ENCODE peak calls at places on chromosomes 5 and 9, in seven cellular contexts. One of them, this sample, is unnamed.

GRCh38 chr5:135236187-135236835 is 162.7 kb downstream of the MACROH2A1 start:
- DNase-seq in NAMALWA: no peak
- DNase-seq in stimulated activated CD8-positive, alpha-beta memory T cell treated with anti-CD3 and anti-CD28 coated beads, Interleukin-4, amount 100 ng/mL, for 4 hours: no peak
- DNase-seq in T-helper 9 cell: no peak
- DNase-seq in WTC11: no peak
- DNase-seq in foreskin fibroblast: peak
- DNase-seq in NCI-H2081: no peak
- DNase-seq in this sample: no peak

GRCh38 chr9:129336601-129337286 is 158.7 kb upstream of the IER5L start:
- DNase-seq in NAMALWA: peak
- DNase-seq in stimulated activated CD8-positive, alpha-beta memory T cell treated with anti-CD3 and anti-CD28 coated beads, Interleukin-4, amount 100 ng/mL, for 4 hours: no peak
- DNase-seq in T-helper 9 cell: no peak
- DNase-seq in WTC11: peak
- DNase-seq in foreskin fibroblast: peak
- DNase-seq in NCI-H2081: no peak
- DNase-seq in this sample: peak

GRCh38 chr9:70049236-70049635 is 5.6 kb downstream of the MAMDC2 start:
- DNase-seq in NAMALWA: no peak
- DNase-seq in stimulated activated CD8-positive, alpha-beta memory T cell treated with anti-CD3 and anti-CD28 coated beads, Interleukin-4, amount 100 ng/mL, for 4 hours: no peak
- DNase-seq in T-helper 9 cell: no peak
- DNase-seq in WTC11: no peak
- DNase-seq in foreskin fibroblast: peak
- DNase-seq in NCI-H2081: no peak
- DNase-seq in this sample: peak

GRCh38 chr9:112332272-112332671 is 1.1 kb downstream of the PTBP3 start:
- DNase-seq in NAMALWA: no peak
- DNase-seq in stimulated activated CD8-positive, alpha-beta memory T cell treated with anti-CD3 and anti-CD28 coated beads, Interleukin-4, amount 100 ng/mL, for 4 hours: no peak
- DNase-seq in T-helper 9 cell: no peak
- DNase-seq in WTC11: no peak
- DNase-seq in foreskin fibroblast: no peak
- DNase-seq in NCI-H2081: no peak
- DNase-seq in this sample: no peak

GRCh38 chr5:112551437-112552018 is 132.5 kb upstream of the EPB41L4A start:
- DNase-seq in NAMALWA: peak
- DNase-seq in stimulated activated CD8-positive, alpha-beta memory T cell treated with anti-CD3 and anti-CD28 coated beads, Interleukin-4, amount 100 ng/mL, for 4 hours: no peak
- DNase-seq in T-helper 9 cell: no peak
- DNase-seq in WTC11: no peak
- DNase-seq in foreskin fibroblast: peak
- DNase-seq in NCI-H2081: peak
- DNase-seq in this sample: peak

GRCh38 chr5:138138949-138139775 is at the start of gene NME5:
- DNase-seq in NAMALWA: no peak
- DNase-seq in stimulated activated CD8-positive, alpha-beta memory T cell treated with anti-CD3 and anti-CD28 coated beads, Interleukin-4, amount 100 ng/mL, for 4 hours: no peak
- DNase-seq in T-helper 9 cell: no peak
- DNase-seq in WTC11: peak
- DNase-seq in foreskin fibroblast: peak
- DNase-seq in NCI-H2081: peak
- DNase-seq in this sample: peak

GRCh38 chr5:149667827-149668122 is 62.3 kb upstream of the PPARGC1B start:
- DNase-seq in NAMALWA: no peak
- DNase-seq in stimulated activated CD8-positive, alpha-beta memory T cell treated with anti-CD3 and anti-CD28 coated beads, Interleukin-4, amount 100 ng/mL, for 4 hours: no peak
- DNase-seq in T-helper 9 cell: no peak
- DNase-seq in WTC11: no peak
- DNase-seq in foreskin fibroblast: no peak
- DNase-seq in NCI-H2081: no peak
- DNase-seq in this sample: no peak

GRCh38 chr5:149002053-149002452 is 60.8 kb downstream of the SH3TC2 start:
- DNase-seq in NAMALWA: no peak
- DNase-seq in stimulated activated CD8-positive, alpha-beta memory T cell treated with anti-CD3 and anti-CD28 coated beads, Interleukin-4, amount 100 ng/mL, for 4 hours: no peak
- DNase-seq in T-helper 9 cell: no peak
- DNase-seq in WTC11: no peak
- DNase-seq in foreskin fibroblast: peak
- DNase-seq in NCI-H2081: no peak
- DNase-seq in this sample: no peak

GRCh38 chr5:1176473-1177391 is 24.7 kb upstream of the SLC6A19 start:
- DNase-seq in NAMALWA: peak
- DNase-seq in stimulated activated CD8-positive, alpha-beta memory T cell treated with anti-CD3 and anti-CD28 coated beads, Interleukin-4, amount 100 ng/mL, for 4 hours: no peak
- DNase-seq in T-helper 9 cell: no peak
- DNase-seq in WTC11: peak
- DNase-seq in foreskin fibroblast: no peak
- DNase-seq in NCI-H2081: peak
- DNase-seq in this sample: no peak

GRCh38 chr5:38768411-38769211 is 77.2 kb upstream of the OSMR start:
- DNase-seq in NAMALWA: no peak
- DNase-seq in stimulated activated CD8-positive, alpha-beta memory T cell treated with anti-CD3 and anti-CD28 coated beads, Interleukin-4, amount 100 ng/mL, for 4 hours: no peak
- DNase-seq in T-helper 9 cell: no peak
- DNase-seq in WTC11: no peak
- DNase-seq in foreskin fibroblast: no peak
- DNase-seq in NCI-H2081: no peak
- DNase-seq in this sample: no peak

GRCh38 chr5:150485770-150486401 is 22.0 kb upstream of the NDST1 start:
- DNase-seq in NAMALWA: no peak
- DNase-seq in stimulated activated CD8-positive, alpha-beta memory T cell treated with anti-CD3 and anti-CD28 coated beads, Interleukin-4, amount 100 ng/mL, for 4 hours: no peak
- DNase-seq in T-helper 9 cell: peak
- DNase-seq in WTC11: peak
- DNase-seq in foreskin fibroblast: peak
- DNase-seq in NCI-H2081: peak
- DNase-seq in this sample: peak

GRCh38 chr5:127849891-127850290 is 146.7 kb downstream of the CCDC192 start:
- DNase-seq in NAMALWA: no peak
- DNase-seq in stimulated activated CD8-positive, alpha-beta memory T cell treated with anti-CD3 and anti-CD28 coated beads, Interleukin-4, amount 100 ng/mL, for 4 hours: no peak
- DNase-seq in T-helper 9 cell: no peak
- DNase-seq in WTC11: no peak
- DNase-seq in foreskin fibroblast: no peak
- DNase-seq in NCI-H2081: no peak
- DNase-seq in this sample: no peak

GRCh38 chr9:33068991-33069390 is 7.5 kb downstream of the SMU1 start:
- DNase-seq in NAMALWA: no peak
- DNase-seq in stimulated activated CD8-positive, alpha-beta memory T cell treated with anti-CD3 and anti-CD28 coated beads, Interleukin-4, amount 100 ng/mL, for 4 hours: no peak
- DNase-seq in T-helper 9 cell: no peak
- DNase-seq in WTC11: no peak
- DNase-seq in foreskin fibroblast: no peak
- DNase-seq in NCI-H2081: no peak
- DNase-seq in this sample: no peak

GRCh38 chr5:91030521-91031395 is 352.4 kb downstream of the ARRDC3 start:
- DNase-seq in NAMALWA: no peak
- DNase-seq in stimulated activated CD8-positive, alpha-beta memory T cell treated with anti-CD3 and anti-CD28 coated beads, Interleukin-4, amount 100 ng/mL, for 4 hours: no peak
- DNase-seq in T-helper 9 cell: no peak
- DNase-seq in WTC11: no peak
- DNase-seq in foreskin fibroblast: no peak
- DNase-seq in NCI-H2081: no peak
- DNase-seq in this sample: no peak

GRCh38 chr5:2375796-2376195 is 375.7 kb downstream of the IRX2 start:
- DNase-seq in NAMALWA: no peak
- DNase-seq in stimulated activated CD8-positive, alpha-beta memory T cell treated with anti-CD3 and anti-CD28 coated beads, Interleukin-4, amount 100 ng/mL, for 4 hours: no peak
- DNase-seq in T-helper 9 cell: no peak
- DNase-seq in WTC11: no peak
- DNase-seq in foreskin fibroblast: no peak
- DNase-seq in NCI-H2081: no peak
- DNase-seq in this sample: no peak

GRCh38 chr9:72828281-72828731 is 124.5 kb downstream of the ALDH1A1 start:
- DNase-seq in NAMALWA: no peak
- DNase-seq in stimulated activated CD8-positive, alpha-beta memory T cell treated with anti-CD3 and anti-CD28 coated beads, Interleukin-4, amount 100 ng/mL, for 4 hours: no peak
- DNase-seq in T-helper 9 cell: no peak
- DNase-seq in WTC11: no peak
- DNase-seq in foreskin fibroblast: peak
- DNase-seq in NCI-H2081: no peak
- DNase-seq in this sample: no peak

GRCh38 chr9:27847818-27848217 is 274.5 kb upstream of the C9orf72 start:
- DNase-seq in NAMALWA: no peak
- DNase-seq in stimulated activated CD8-positive, alpha-beta memory T cell treated with anti-CD3 and anti-CD28 coated beads, Interleukin-4, amount 100 ng/mL, for 4 hours: no peak
- DNase-seq in T-helper 9 cell: no peak
- DNase-seq in WTC11: no peak
- DNase-seq in foreskin fibroblast: no peak
- DNase-seq in NCI-H2081: no peak
- DNase-seq in this sample: no peak

GRCh38 chr5:555058-555623 is 30.9 kb upstream of the SLC9A3 start:
- DNase-seq in NAMALWA: peak
- DNase-seq in stimulated activated CD8-positive, alpha-beta memory T cell treated with anti-CD3 and anti-CD28 coated beads, Interleukin-4, amount 100 ng/mL, for 4 hours: no peak
- DNase-seq in T-helper 9 cell: no peak
- DNase-seq in WTC11: no peak
- DNase-seq in foreskin fibroblast: no peak
- DNase-seq in NCI-H2081: no peak
- DNase-seq in this sample: no peak

GRCh38 chr9:120710110-120710981 is 3.9 kb downstream of the MEGF9 start:
- DNase-seq in NAMALWA: no peak
- DNase-seq in stimulated activated CD8-positive, alpha-beta memory T cell treated with anti-CD3 and anti-CD28 coated beads, Interleukin-4, amount 100 ng/mL, for 4 hours: peak
- DNase-seq in T-helper 9 cell: no peak
- DNase-seq in WTC11: no peak
- DNase-seq in foreskin fibroblast: peak
- DNase-seq in NCI-H2081: peak
- DNase-seq in this sample: peak

GRCh38 chr9:87080512-87081225 is 133.4 kb upstream of the GAS1 start:
- DNase-seq in NAMALWA: peak
- DNase-seq in stimulated activated CD8-positive, alpha-beta memory T cell treated with anti-CD3 and anti-CD28 coated beads, Interleukin-4, amount 100 ng/mL, for 4 hours: no peak
- DNase-seq in T-helper 9 cell: no peak
- DNase-seq in WTC11: no peak
- DNase-seq in foreskin fibroblast: peak
- DNase-seq in NCI-H2081: no peak
- DNase-seq in this sample: no peak

GRCh38 chr5:132475939-132476852 is 14.4 kb downstream of the IRF1 start:
- DNase-seq in NAMALWA: no peak
- DNase-seq in stimulated activated CD8-positive, alpha-beta memory T cell treated with anti-CD3 and anti-CD28 coated beads, Interleukin-4, amount 100 ng/mL, for 4 hours: no peak
- DNase-seq in T-helper 9 cell: no peak
- DNase-seq in WTC11: no peak
- DNase-seq in foreskin fibroblast: no peak
- DNase-seq in NCI-H2081: no peak
- DNase-seq in this sample: no peak

GRCh38 chr5:131277875-131278795 is 14.3 kb downstream of the CDC42SE2 start:
- DNase-seq in NAMALWA: peak
- DNase-seq in stimulated activated CD8-positive, alpha-beta memory T cell treated with anti-CD3 and anti-CD28 coated beads, Interleukin-4, amount 100 ng/mL, for 4 hours: no peak
- DNase-seq in T-helper 9 cell: no peak
- DNase-seq in WTC11: no peak
- DNase-seq in foreskin fibroblast: peak
- DNase-seq in NCI-H2081: no peak
- DNase-seq in this sample: no peak

GRCh38 chr5:138303365-138303764 is 28.2 kb downstream of the CDC25C start:
- DNase-seq in NAMALWA: no peak
- DNase-seq in stimulated activated CD8-positive, alpha-beta memory T cell treated with anti-CD3 and anti-CD28 coated beads, Interleukin-4, amount 100 ng/mL, for 4 hours: no peak
- DNase-seq in T-helper 9 cell: no peak
- DNase-seq in WTC11: no peak
- DNase-seq in foreskin fibroblast: peak
- DNase-seq in NCI-H2081: no peak
- DNase-seq in this sample: no peak

GRCh38 chr5:52709171-52709925 is 78.4 kb upstream of the ITGA1 start:
- DNase-seq in NAMALWA: no peak
- DNase-seq in stimulated activated CD8-positive, alpha-beta memory T cell treated with anti-CD3 and anti-CD28 coated beads, Interleukin-4, amount 100 ng/mL, for 4 hours: no peak
- DNase-seq in T-helper 9 cell: no peak
- DNase-seq in WTC11: no peak
- DNase-seq in foreskin fibroblast: peak
- DNase-seq in NCI-H2081: no peak
- DNase-seq in this sample: no peak

GRCh38 chr9:113775714-113776113 is 100.4 kb upstream of the ZNF618 start:
- DNase-seq in NAMALWA: no peak
- DNase-seq in stimulated activated CD8-positive, alpha-beta memory T cell treated with anti-CD3 and anti-CD28 coated beads, Interleukin-4, amount 100 ng/mL, for 4 hours: no peak
- DNase-seq in T-helper 9 cell: no peak
- DNase-seq in WTC11: no peak
- DNase-seq in foreskin fibroblast: peak
- DNase-seq in NCI-H2081: no peak
- DNase-seq in this sample: no peak

GRCh38 chr5:138230261-138230660 is 17.1 kb upstream of the CDC23 start:
- DNase-seq in NAMALWA: no peak
- DNase-seq in stimulated activated CD8-positive, alpha-beta memory T cell treated with anti-CD3 and anti-CD28 coated beads, Interleukin-4, amount 100 ng/mL, for 4 hours: no peak
- DNase-seq in T-helper 9 cell: no peak
- DNase-seq in WTC11: no peak
- DNase-seq in foreskin fibroblast: peak
- DNase-seq in NCI-H2081: no peak
- DNase-seq in this sample: no peak

GRCh38 chr9:130563797-130564196 is 15.6 kb upstream of the FUBP3 start:
- DNase-seq in NAMALWA: no peak
- DNase-seq in stimulated activated CD8-positive, alpha-beta memory T cell treated with anti-CD3 and anti-CD28 coated beads, Interleukin-4, amount 100 ng/mL, for 4 hours: no peak
- DNase-seq in T-helper 9 cell: no peak
- DNase-seq in WTC11: no peak
- DNase-seq in foreskin fibroblast: no peak
- DNase-seq in NCI-H2081: no peak
- DNase-seq in this sample: no peak